ENCODE peak calls at places on chromosome 13, in nine cellular contexts. Y is stimulated activated CD8-positive, alpha-beta memory T cell treated with anti-CD3 and anti-CD28 coated beads, Interleukin-15, amount 100 ng/mL, for 24 hours; M is NCI-H524; J is hippocampal formation; T is CD4-positive, CD25-positive, alpha-beta regulatory T cell; G is adrenal gland; H is anterior cingulate cortex; L is central memory CD4-positive, alpha-beta T cell; D is NCI-H1092 treated with DMSO at 0.1 percent for 48 hours. E is an unnamed sample.

GRCh38 chr13:110124201-110124600 is 182.8 kb downstream of the COL4A1 start:
- DNase-seq in Y (no peak), M (no peak), J (no peak), T (no peak), G (no peak), H (no peak), L (no peak), D (no peak), E (no peak)

GRCh38 chr13:99721606-99722384 is 220.5 kb downstream of the TM9SF2 start:
- DNase-seq in Y (no peak), M (no peak), J (no peak), T (no peak), G (no peak), H (no peak), L (no peak), D (no peak), E (no peak)

GRCh38 chr13:31982540-31982939 is 49.0 kb upstream of the FRY start:
- DNase-seq in Y (no peak), M (no peak), J (no peak), T (no peak), G (peak; percentile 79), H (no peak), L (no peak), D (peak; percentile 17), E (no peak)

GRCh38 chr13:67416047-67416925 is 186.2 kb upstream of the PCDH9 start:
- DNase-seq in Y (no peak), M (peak; percentile 42), J (no peak), T (no peak), G (peak; percentile 4), H (no peak), L (no peak), D (no peak), E (no peak)

GRCh38 chr13:72820156-72820897 is 38.4 kb downstream of the PIBF1 start:
- DNase-seq in Y (no peak), M (no peak), J (no peak), T (no peak), G (no peak), H (no peak), L (no peak), D (no peak), E (no peak)

GRCh38 chr13:39451301-39451700 is 151.7 kb downstream of the LHFPL6 start:
- DNase-seq in Y (no peak), M (no peak), J (no peak), T (no peak), G (peak; percentile 46), H (no peak), L (no peak), D (peak; percentile 39), E (no peak)

GRCh38 chr13:94858856-94859811 is 146.8 kb upstream of the SOX21 start:
- DNase-seq in Y (no peak), M (no peak), J (peak; percentile 27), T (no peak), G (peak; percentile 66), H (peak; percentile 78), L (no peak), D (no peak), E (no peak)

GRCh38 chr13:45167611-45168554 is 33.0 kb downstream of the KCTD4 start:
- DNase-seq in Y (no peak), M (no peak), J (no peak), T (no peak), G (peak; percentile 22), H (no peak), L (no peak), D (peak; percentile 3), E (no peak)

GRCh38 chr13:109941951-109942350 is 155.6 kb upstream of the IRS2 start:
- DNase-seq in Y (no peak), M (no peak), J (no peak), T (no peak), G (no peak), H (no peak), L (no peak), D (no peak), E (no peak)

GRCh38 chr13:26476111-26476743 is 81.3 kb upstream of the WASF3 start:
- DNase-seq in Y (no peak), M (no peak), J (no peak), T (no peak), G (peak; percentile 43), H (no peak), L (no peak), D (no peak), E (no peak)